ENCODE peak calls at places on chromosomes 3 and 15, in seven cellular contexts. R is frontal cortex; Q is GM18507; T is effector memory CD4-positive, alpha-beta T cell; W is uterus; J is ovary; P is kidney. K is an unnamed sample.

GRCh38 chr3:77871436-77871835 is 831.5 kb downstream of the ROBO2 start:
- DNase-seq in T (no peak), R (no peak), P (no peak), Q (no peak), J (no peak), W (no peak), K (no peak)

GRCh38 chr15:100596792-100597191 is 5.2 kb downstream of the LINS1 start:
- DNase-seq in J (no peak), P (peak; percentile 68), Q (peak; percentile 8), T (peak; percentile 90), R (no peak), W (no peak), K (peak; percentile 48)

GRCh38 chr15:73030280-73030679 is 22.0 kb upstream of the NEO1 start:
- DNase-seq in T (no peak), R (no peak), J (no peak), P (no peak), Q (no peak), W (no peak), K (no peak)

GRCh38 chr3:9826815-9827574 is 16.8 kb downstream of the RPUSD3 start:
- DNase-seq in J (no peak), W (no peak), R (no peak), Q (no peak), T (no peak), P (no peak), K (peak; percentile 36)

GRCh38 chr15:71810256-71811035 is at the start of gene NR2E3:
- DNase-seq in Q (no peak), T (no peak), R (no peak), W (no peak), J (no peak), P (no peak), K (no peak)

GRCh38 chr15:48644827-48645557 is 517 bp downstream of the FBN1 start:
- DNase-seq in Q (peak; percentile 25), T (no peak), W (peak; percentile 58), P (peak; percentile 89), R (peak; percentile 54), J (peak; percentile 64), K (peak; percentile 90)

GRCh38 chr3:30659270-30660127 is 53.1 kb downstream of the TGFBR2 start:
- DNase-seq in T (no peak), P (no peak), R (no peak), Q (no peak), W (no peak), J (no peak), K (no peak)

GRCh38 chr15:61479601-61480000 is 250.5 kb upstream of the RORA start:
- DNase-seq in Q (no peak), T (no peak), W (no peak), P (no peak), R (no peak), J (no peak), K (no peak)

GRCh38 chr3:133965906-133966305 is 63.8 kb downstream of the SLCO2A1 start:
- DNase-seq in T (no peak), P (no peak), J (no peak), Q (no peak), R (no peak), W (no peak), K (no peak)

GRCh38 chr3:16484216-16484615 is 29.3 kb downstream of the RFTN1 start:
- DNase-seq in Q (no peak), R (no peak), P (peak; percentile 77), T (no peak), J (peak; percentile 64), W (peak; percentile 77), K (no peak)

GRCh38 chr3:72274511-72275295 is 489.8 kb upstream of the PROK2 start:
- DNase-seq in T (no peak), R (no peak), W (peak; percentile 73), P (no peak), Q (no peak), J (peak; percentile 68), K (no peak)

GRCh38 chr3:107757140-107757539 is 234.4 kb downstream of the BBX start:
- DNase-seq in T (no peak), R (no peak), J (no peak), W (no peak), P (no peak), Q (no peak), K (no peak)

GRCh38 chr3:30615615-30616346 is 9.4 kb downstream of the TGFBR2 start:
- DNase-seq in W (no peak), P (no peak), T (no peak), R (no peak), Q (no peak), J (no peak), K (no peak)

GRCh38 chr15:101479342-101479845 is 10.1 kb downstream of the PCSK6 start:
- DNase-seq in T (no peak), W (no peak), P (peak; percentile 49), Q (no peak), J (no peak), R (no peak), K (no peak)

GRCh38 chr15:87340370-87340769 is 916.2 kb downstream of the NTRK3 start:
- DNase-seq in Q (no peak), P (no peak), W (no peak), T (no peak), J (no peak), R (no peak), K (no peak)

GRCh38 chr3:121786485-121786884 is 36.9 kb upstream of the GOLGB1 start:
- DNase-seq in W (no peak), J (no peak), T (no peak), P (no peak), Q (no peak), R (no peak), K (no peak)

GRCh38 chr3:184751204-184751809 is 39.4 kb upstream of the MAGEF1 start:
- DNase-seq in J (no peak), Q (no peak), W (no peak), P (peak; percentile 4), T (no peak), R (no peak), K (peak; percentile 2)

K was measured in aorta.